ENCODE peak calls at places on chromosomes 13 and 19, in six cellular contexts. M is spleen, C is IMR-90, B is sigmoid colon, P is body of pancreas, H is adrenal gland. A is an unnamed sample.
A peak's percentile ranks its signal among the peaks of the same experiment; 100 is the strongest.

GRCh38 chr13:52736891-52737290 is 2.7 kb downstream of the CNMD start:
- DNase-seq in B (no peak), M (no peak), C (no peak), P (no peak), H (no peak), A (no peak)

GRCh38 chr19:51226068-51226467 is 1.2 kb downstream of the CD33 start:
- DNase-seq in M (no peak), B (no peak), C (no peak), H (no peak), P (no peak), A (no peak)

GRCh38 chr19:41746593-41747227 is 8.6 kb upstream of the CEACAM6 start:
- DNase-seq in H (peak; percentile 54), C (peak; percentile 39), P (peak; percentile 75), M (no peak), B (no peak), A (peak; percentile 42)

GRCh38 chr19:41299755-41300089 is 10.2 kb upstream of the CCDC97 start:
- DNase-seq in P (peak; percentile 48), M (no peak), H (peak; percentile 85), B (peak; percentile 87), C (peak; percentile 92), A (no peak)

GRCh38 chr19:54209748-54210494 is 9.3 kb downstream of the RPS9 start:
- DNase-seq in C (peak; percentile 98), P (peak; percentile 99), B (peak; percentile 96), H (peak; percentile 98), M (no peak), A (peak; percentile 93)

GRCh38 chr19:14770944-14771839 is 7.2 kb downstream of the ADGRE2 start:
- DNase-seq in H (no peak), M (no peak), B (no peak), C (no peak), P (no peak), A (no peak)

GRCh38 chr13:95643471-95643813 is 1.1 kb downstream of the DZIP1 start:
- DNase-seq in M (no peak), B (no peak), H (no peak), P (no peak), C (peak; percentile 43), A (peak; percentile 19)

GRCh38 chr13:112446347-112446861 is 70.2 kb downstream of the SPACA7 start:
- DNase-seq in C (no peak), M (peak; percentile 59), P (no peak), H (peak; percentile 11), B (peak; percentile 40), A (no peak)

GRCh38 chr13:52070929-52071523 is 46.5 kb downstream of the UTP14C start:
- DNase-seq in C (peak; percentile 32), M (no peak), H (no peak), P (no peak), B (no peak), A (no peak)

GRCh38 chr19:48497728-48498575 is 13.7 kb downstream of the LMTK3 start:
- DNase-seq in B (no peak), H (no peak), C (no peak), M (no peak), P (no peak), A (no peak)

GRCh38 chr13:24506698-24507335 is 5.8 kb downstream of the PARP4 start:
- DNase-seq in P (no peak), C (no peak), H (no peak), B (no peak), M (peak; percentile 76), A (no peak)

GRCh38 chr19:6925801-6926751 is 38.7 kb downstream of the ADGRE1 start:
- DNase-seq in P (no peak), M (no peak), B (no peak), H (no peak), C (no peak), A (no peak)

GRCh38 chr19:47035127-47035494 is 13.3 kb downstream of the TMEM160 start:
- DNase-seq in B (no peak), C (no peak), P (no peak), H (no peak), M (no peak), A (no peak)

GRCh38 chr19:10612515-10613119 is 12.7 kb upstream of the SLC44A2 start:
- DNase-seq in B (no peak), P (peak; percentile 97), C (no peak), H (peak; percentile 96), M (peak; percentile 89), A (peak; percentile 94)

GRCh38 chr19:51550848-51551672 is 19.6 kb upstream of the SIGLEC6 start:
- DNase-seq in M (no peak), B (no peak), H (no peak), P (no peak), C (no peak), A (no peak)

GRCh38 chr13:114015608-114016295 is 41.9 kb upstream of the C13orf46 start:
- DNase-seq in M (no peak), B (no peak), H (no peak), P (peak; percentile 34), C (peak; percentile 31), A (no peak)

GRCh38 chr19:13102666-13103584 is at the start of gene LYL1:
- DNase-seq in H (peak; percentile 83), P (peak; percentile 66), B (peak; percentile 83), C (no peak), M (peak; percentile 97), A (peak; percentile 81)
- TF ChIP-seq POLR2A in H (peak; percentile 2), P (peak; percentile 44), B (no peak), C (no peak), M (peak; percentile 27), A (no peak)

GRCh38 chr13:20525601-20526544 is at the start of gene CRYL1:
- DNase-seq in H (peak; percentile 88), M (peak; percentile 96), P (peak; percentile 77), C (peak; percentile 73), B (peak; percentile 88), A (peak; percentile 81)
- TF ChIP-seq POLR2A in H (peak; percentile 60), M (no peak), P (peak; percentile 65), C (peak; percentile 60), B (no peak), A (no peak)

GRCh38 chr19:38850231-38850975 is 617 bp upstream of the HNRNPL start:
- DNase-seq in B (peak; percentile 100), C (peak; percentile 100), H (peak; percentile 100), P (peak; percentile 100), M (peak; percentile 99), A (peak; percentile 100)

GRCh38 chr19:38853214-38853613 is 3.4 kb upstream of the HNRNPL start:
- DNase-seq in B (no peak), M (no peak), C (no peak), P (no peak), H (no peak), A (no peak)

GRCh38 chr19:38850976-38851621 is 1.3 kb upstream of the HNRNPL start:
- DNase-seq in C (no peak), M (peak; percentile 92), H (no peak), B (peak; percentile 80), P (no peak), A (peak; percentile 34)

GRCh38 chr19:38851622-38852230 is 1.9 kb upstream of the HNRNPL start:
- DNase-seq in P (peak; percentile 95), B (peak; percentile 98), H (peak; percentile 96), C (peak; percentile 88), M (peak; percentile 98), A (peak; percentile 95)

DNA sequence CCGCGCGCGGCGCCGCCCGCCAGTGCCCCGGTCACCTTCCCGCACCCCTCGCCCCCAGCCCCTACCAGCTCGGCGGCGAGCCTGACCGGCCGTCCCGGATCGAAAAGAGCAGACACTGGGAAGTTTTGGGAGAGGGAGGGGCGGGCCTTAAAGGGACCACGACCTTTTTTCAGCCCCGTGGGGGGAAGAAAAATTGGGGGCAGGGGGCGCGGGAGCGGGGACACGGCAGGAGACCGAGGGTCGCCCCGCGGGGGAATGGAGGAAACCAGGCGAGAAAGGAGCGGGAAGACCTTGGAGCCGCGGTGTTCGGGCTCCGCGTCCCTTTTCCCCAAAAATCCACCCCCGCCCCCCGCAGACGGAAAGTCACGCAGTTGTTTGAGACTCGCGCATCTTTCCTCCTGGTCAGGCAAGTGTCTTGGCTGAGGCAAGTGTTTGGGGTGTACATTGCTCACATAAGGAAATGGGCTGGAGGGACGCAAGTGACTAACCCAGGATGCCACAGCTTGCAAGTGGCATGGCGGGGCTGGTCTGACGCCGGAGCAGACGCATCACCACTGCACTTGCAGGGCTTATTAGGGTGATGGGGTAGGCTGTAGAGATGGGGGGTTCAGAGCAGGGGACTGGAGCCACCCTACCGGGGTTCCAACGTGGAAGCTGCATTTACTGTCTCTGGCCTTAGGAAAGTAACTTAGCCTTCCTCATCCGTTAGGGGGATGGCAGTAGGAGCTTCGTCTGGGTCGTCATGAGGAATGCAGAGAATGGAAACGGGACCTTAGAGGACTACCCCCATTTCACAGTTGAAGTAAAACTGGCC is 2.7 kb upstream of the HNRNPL start:
- DNase-seq in C (peak; percentile 79), H (peak; percentile 79), B (peak; percentile 85), M (peak; percentile 93), P (peak; percentile 62), A (peak; percentile 66)
- TF ChIP-seq POLR2A in C (peak; percentile 87), H (peak; percentile 36), B (peak; percentile 7), M (no peak), P (peak; percentile 54), A (no peak)

DNA sequence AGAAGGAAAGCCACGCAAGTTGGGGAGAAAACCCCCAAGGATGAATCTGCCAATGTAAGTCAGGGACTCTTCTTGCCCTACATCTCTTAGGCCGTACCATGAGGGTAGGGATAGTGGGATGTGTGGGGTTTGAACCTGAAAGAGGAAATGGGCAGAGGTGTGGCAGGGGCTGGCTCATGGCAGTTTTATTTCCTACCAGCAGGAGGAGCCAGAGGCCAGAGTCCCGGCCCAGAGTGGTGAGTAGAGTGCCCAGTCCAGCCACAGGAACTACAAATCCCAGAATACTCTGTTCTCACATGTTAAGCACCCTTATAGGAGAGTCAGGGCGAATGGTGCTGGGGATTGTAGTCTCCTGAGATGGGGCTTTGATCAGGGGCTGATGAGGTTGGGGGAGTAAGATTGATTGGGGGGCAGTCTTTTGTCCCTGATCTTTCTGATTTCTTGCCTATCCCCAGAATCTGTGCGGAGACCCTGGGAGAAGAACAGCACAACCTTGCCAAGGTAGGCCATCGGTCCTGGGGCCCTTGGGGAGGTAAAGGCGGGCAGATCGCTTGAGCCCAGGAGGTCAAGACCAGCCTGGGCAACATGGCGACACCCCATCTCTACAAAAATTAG is 16.5 kb downstream of the VASP start:
- DNase-seq in C (peak; percentile 80), B (peak; percentile 92), P (peak; percentile 90), M (peak; percentile 91), H (peak; percentile 93), A (peak; percentile 90)
- TF ChIP-seq POLR2A in C (no peak), B (no peak), P (no peak), M (no peak), H (no peak), A (no peak)

GRCh38 chr19:58386576-58387337 is at the start of gene RPS5:
- DNase-seq in P (peak; percentile 98), C (peak; percentile 99), M (peak; percentile 97), B (peak; percentile 98), H (peak; percentile 99), A (peak; percentile 98)
- TF ChIP-seq POLR2A in P (peak; percentile 89), C (peak; percentile 99), M (no peak), B (peak; percentile 82), H (peak; percentile 80), A (peak; percentile 37)